ENCODE peak calls at places on chromosomes 4 and X, in eight cellular contexts. One of them, this sample, is unnamed.

GRCh38 chrX:40844476-40844875 is 109.1 kb upstream of the MED14 start:
- DNase-seq in adrenal gland: no peak
- DNase-seq in uterus: no peak
- DNase-seq in H1: no peak
- DNase-seq in A549: no peak
- DNase-seq in K562: no peak
- DNase-seq in GM12891: no peak
- DNase-seq in lower leg skin: no peak
- DNase-seq in this sample: no peak

GRCh38 chrX:105823092-105823454 is 734 bp downstream of the NRK start:
- DNase-seq in adrenal gland: peak
- DNase-seq in K562: no peak
- DNase-seq in lower leg skin: no peak
- DNase-seq in GM12891: no peak
- DNase-seq in H1: no peak
- DNase-seq in uterus: no peak
- DNase-seq in A549: no peak
- DNase-seq in this sample: no peak

GRCh38 chr4:108149588-108150380 is 18.9 kb downstream of the LEF1 start:
- DNase-seq in H1: no peak
- DNase-seq in uterus: no peak
- DNase-seq in A549: no peak
- DNase-seq in GM12891: no peak
- DNase-seq in adrenal gland: no peak
- DNase-seq in lower leg skin: no peak
- DNase-seq in K562: no peak
- DNase-seq in this sample: no peak

GRCh38 chrX:97401586-97402101 is 517.9 kb downstream of the RPA4 start:
- DNase-seq in uterus: no peak
- DNase-seq in GM12891: no peak
- DNase-seq in K562: no peak
- DNase-seq in A549: no peak
- DNase-seq in adrenal gland: no peak
- DNase-seq in lower leg skin: no peak
- DNase-seq in H1: no peak
- DNase-seq in this sample: no peak

GRCh38 chrX:154991476-154991875 is 31.0 kb downstream of the F8 start:
- DNase-seq in lower leg skin: no peak
- DNase-seq in GM12891: no peak
- DNase-seq in adrenal gland: no peak
- DNase-seq in uterus: no peak
- DNase-seq in H1: no peak
- DNase-seq in A549: no peak
- DNase-seq in K562: no peak
- DNase-seq in this sample: no peak

GRCh38 chr4:30443289-30443688 is 276.9 kb upstream of the PCDH7 start:
- DNase-seq in GM12891: no peak
- DNase-seq in K562: no peak
- DNase-seq in lower leg skin: no peak
- DNase-seq in uterus: no peak
- DNase-seq in A549: no peak
- DNase-seq in H1: peak
- DNase-seq in adrenal gland: no peak
- DNase-seq in this sample: no peak

GRCh38 chrX:23694606-23695005 is 27.3 kb downstream of the PRDX4 start:
- DNase-seq in K562: peak
- DNase-seq in adrenal gland: peak
- DNase-seq in A549: peak
- DNase-seq in H1: no peak
- DNase-seq in lower leg skin: peak
- DNase-seq in uterus: peak
- DNase-seq in GM12891: peak
- DNase-seq in this sample: no peak

GRCh38 chrX:55253528-55253927 is 11.2 kb downstream of the PAGE3 start:
- DNase-seq in uterus: no peak
- DNase-seq in K562: no peak
- DNase-seq in adrenal gland: no peak
- DNase-seq in H1: no peak
- DNase-seq in A549: no peak
- DNase-seq in lower leg skin: no peak
- DNase-seq in GM12891: no peak
- DNase-seq in this sample: no peak

GRCh38 chrX:102154900-102155805 is 624 bp downstream of the BEX5 start:
- DNase-seq in A549: no peak
- DNase-seq in K562: no peak
- DNase-seq in H1: no peak
- DNase-seq in uterus: no peak
- DNase-seq in lower leg skin: no peak
- DNase-seq in adrenal gland: no peak
- DNase-seq in GM12891: no peak
- DNase-seq in this sample: no peak

GRCh38 chr4:122832732-122833131 is 6.1 kb downstream of the FGF2 start:
- DNase-seq in GM12891: no peak
- DNase-seq in uterus: no peak
- DNase-seq in A549: no peak
- DNase-seq in lower leg skin: no peak
- DNase-seq in H1: no peak
- DNase-seq in K562: no peak
- DNase-seq in adrenal gland: no peak
- DNase-seq in this sample: no peak

GRCh38 chrX:148380107-148380506 is 120.3 kb upstream of the AFF2 start:
- DNase-seq in GM12891: no peak
- DNase-seq in lower leg skin: no peak
- DNase-seq in H1: no peak
- DNase-seq in uterus: no peak
- DNase-seq in adrenal gland: no peak
- DNase-seq in K562: no peak
- DNase-seq in A549: no peak
- DNase-seq in this sample: no peak

GRCh38 chrX:23773601-23774175 is 9.3 kb upstream of the SAT1 start:
- DNase-seq in lower leg skin: no peak
- DNase-seq in A549: no peak
- DNase-seq in GM12891: no peak
- DNase-seq in adrenal gland: no peak
- DNase-seq in uterus: no peak
- DNase-seq in K562: no peak
- DNase-seq in H1: no peak
- DNase-seq in this sample: no peak

GRCh38 chrX:106220177-106220576 is 52.1 kb downstream of the PWWP3B start:
- DNase-seq in A549: no peak
- DNase-seq in K562: no peak
- DNase-seq in GM12891: no peak
- DNase-seq in uterus: no peak
- DNase-seq in lower leg skin: no peak
- DNase-seq in H1: no peak
- DNase-seq in adrenal gland: no peak
- DNase-seq in this sample: no peak

GRCh38 chr4:121950212-121950679 is 1.6 kb downstream of the TRPC3 start:
- DNase-seq in adrenal gland: peak
- DNase-seq in uterus: peak
- DNase-seq in H1: peak
- DNase-seq in K562: peak
- DNase-seq in A549: peak
- DNase-seq in lower leg skin: peak
- DNase-seq in GM12891: peak
- DNase-seq in this sample: no peak

GRCh38 chr4:106369456-106370060 is 980 bp upstream of the GIMD1 start:
- DNase-seq in uterus: no peak
- DNase-seq in K562: peak
- DNase-seq in lower leg skin: no peak
- DNase-seq in adrenal gland: peak
- DNase-seq in GM12891: peak
- DNase-seq in H1: peak
- DNase-seq in A549: peak
- DNase-seq in this sample: no peak

GRCh38 chrX:1537031-1537715 is at the start of gene P2RY8:
- DNase-seq in adrenal gland: peak
- DNase-seq in GM12891: no peak
- DNase-seq in H1: no peak
- DNase-seq in uterus: peak
- DNase-seq in lower leg skin: peak
- DNase-seq in A549: peak
- DNase-seq in K562: peak
- DNase-seq in this sample: no peak
- TF ChIP-seq POLR2A in adrenal gland: no peak
- TF ChIP-seq POLR2A in GM12891: peak
- TF ChIP-seq POLR2A in H1: no peak
- TF ChIP-seq POLR2A in uterus: no peak
- TF ChIP-seq POLR2A in lower leg skin: no peak
- TF ChIP-seq POLR2A in A549: no peak
- TF ChIP-seq POLR2A in K562: no peak
- TF ChIP-seq POLR2A in this sample: no peak

DNA sequence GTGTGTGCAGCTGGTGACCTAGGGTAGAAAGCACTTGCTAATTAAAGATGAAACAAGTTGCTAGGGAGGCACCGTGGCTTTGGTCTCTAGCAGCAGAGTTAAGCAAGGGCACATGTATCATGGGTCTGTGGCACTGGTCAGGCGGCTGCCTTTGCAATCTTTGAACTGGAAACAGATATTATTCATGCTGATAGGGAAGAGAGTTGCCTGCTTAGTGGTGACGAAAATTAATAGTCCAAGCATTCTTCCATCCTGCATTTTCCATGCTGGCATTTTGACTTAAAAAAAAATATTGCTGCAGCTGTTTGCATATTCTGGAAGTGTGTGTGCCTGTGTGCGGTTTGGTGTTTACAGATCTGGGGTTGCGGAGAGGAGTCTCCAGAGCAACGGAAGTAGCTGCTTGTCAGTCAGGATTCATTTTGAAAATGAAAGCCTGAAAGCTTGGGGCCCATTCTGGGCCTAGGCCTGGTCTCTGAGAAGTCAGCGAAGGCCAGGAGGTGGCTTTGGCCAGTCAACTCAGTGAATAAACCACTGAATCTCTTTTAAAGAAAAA is 2.3 kb upstream of the SOWAHD start:
- DNase-seq in GM12891: peak
- DNase-seq in A549: no peak
- DNase-seq in lower leg skin: no peak
- DNase-seq in adrenal gland: no peak
- DNase-seq in uterus: no peak
- DNase-seq in H1: no peak
- DNase-seq in K562: no peak
- DNase-seq in this sample: no peak
- TF ChIP-seq POLR2A in GM12891: no peak
- TF ChIP-seq POLR2A in A549: no peak
- TF ChIP-seq POLR2A in lower leg skin: no peak
- TF ChIP-seq POLR2A in adrenal gland: no peak
- TF ChIP-seq POLR2A in uterus: no peak
- TF ChIP-seq POLR2A in H1: no peak
- TF ChIP-seq POLR2A in K562: no peak
- TF ChIP-seq POLR2A in this sample: no peak

GRCh38 chr4:48016141-48017107 is at the start of the genes CNGA1 and NIPAL1:
- DNase-seq in lower leg skin: peak
- DNase-seq in K562: peak
- DNase-seq in GM12891: peak
- DNase-seq in A549: peak
- DNase-seq in H1: peak
- DNase-seq in adrenal gland: peak
- DNase-seq in uterus: peak
- DNase-seq in this sample: peak
- TF ChIP-seq POLR2A in lower leg skin: no peak
- TF ChIP-seq POLR2A in K562: no peak
- TF ChIP-seq POLR2A in GM12891: no peak
- TF ChIP-seq POLR2A in A549: no peak
- TF ChIP-seq POLR2A in H1: no peak
- TF ChIP-seq POLR2A in adrenal gland: no peak
- TF ChIP-seq POLR2A in uterus: no peak
- TF ChIP-seq POLR2A in this sample: no peak

GRCh38 chr4:7198440-7199128 is 6.2 kb downstream of the SORCS2 start:
- DNase-seq in GM12891: no peak
- DNase-seq in adrenal gland: no peak
- DNase-seq in uterus: peak
- DNase-seq in H1: no peak
- DNase-seq in lower leg skin: no peak
- DNase-seq in K562: no peak
- DNase-seq in A549: no peak
- DNase-seq in this sample: no peak

GRCh38 chr4:7200801-7201200 is 8.5 kb downstream of the SORCS2 start:
- DNase-seq in uterus: no peak
- DNase-seq in H1: no peak
- DNase-seq in lower leg skin: no peak
- DNase-seq in A549: no peak
- DNase-seq in K562: no peak
- DNase-seq in adrenal gland: peak
- DNase-seq in GM12891: no peak
- DNase-seq in this sample: no peak

GRCh38 chr4:7199771-7200441 is 7.6 kb downstream of the SORCS2 start:
- DNase-seq in GM12891: no peak
- DNase-seq in adrenal gland: no peak
- DNase-seq in H1: no peak
- DNase-seq in uterus: no peak
- DNase-seq in lower leg skin: no peak
- DNase-seq in K562: no peak
- DNase-seq in A549: no peak
- DNase-seq in this sample: no peak

GRCh38 chr4:7197910-7198309 is 5.6 kb downstream of the SORCS2 start:
- DNase-seq in A549: no peak
- DNase-seq in K562: no peak
- DNase-seq in H1: no peak
- DNase-seq in GM12891: no peak
- DNase-seq in adrenal gland: no peak
- DNase-seq in lower leg skin: no peak
- DNase-seq in uterus: peak
- DNase-seq in this sample: no peak

GRCh38 chr4:7199129-7199725 is 6.9 kb downstream of the SORCS2 start:
- DNase-seq in H1: no peak
- DNase-seq in GM12891: no peak
- DNase-seq in K562: no peak
- DNase-seq in A549: no peak
- DNase-seq in lower leg skin: no peak
- DNase-seq in adrenal gland: no peak
- DNase-seq in uterus: peak
- DNase-seq in this sample: no peak
- TF ChIP-seq POLR2A in H1: no peak
- TF ChIP-seq POLR2A in GM12891: no peak
- TF ChIP-seq POLR2A in K562: no peak
- TF ChIP-seq POLR2A in A549: no peak
- TF ChIP-seq POLR2A in lower leg skin: no peak
- TF ChIP-seq POLR2A in adrenal gland: no peak
- TF ChIP-seq POLR2A in uterus: no peak
- TF ChIP-seq POLR2A in this sample: no peak

DNA sequence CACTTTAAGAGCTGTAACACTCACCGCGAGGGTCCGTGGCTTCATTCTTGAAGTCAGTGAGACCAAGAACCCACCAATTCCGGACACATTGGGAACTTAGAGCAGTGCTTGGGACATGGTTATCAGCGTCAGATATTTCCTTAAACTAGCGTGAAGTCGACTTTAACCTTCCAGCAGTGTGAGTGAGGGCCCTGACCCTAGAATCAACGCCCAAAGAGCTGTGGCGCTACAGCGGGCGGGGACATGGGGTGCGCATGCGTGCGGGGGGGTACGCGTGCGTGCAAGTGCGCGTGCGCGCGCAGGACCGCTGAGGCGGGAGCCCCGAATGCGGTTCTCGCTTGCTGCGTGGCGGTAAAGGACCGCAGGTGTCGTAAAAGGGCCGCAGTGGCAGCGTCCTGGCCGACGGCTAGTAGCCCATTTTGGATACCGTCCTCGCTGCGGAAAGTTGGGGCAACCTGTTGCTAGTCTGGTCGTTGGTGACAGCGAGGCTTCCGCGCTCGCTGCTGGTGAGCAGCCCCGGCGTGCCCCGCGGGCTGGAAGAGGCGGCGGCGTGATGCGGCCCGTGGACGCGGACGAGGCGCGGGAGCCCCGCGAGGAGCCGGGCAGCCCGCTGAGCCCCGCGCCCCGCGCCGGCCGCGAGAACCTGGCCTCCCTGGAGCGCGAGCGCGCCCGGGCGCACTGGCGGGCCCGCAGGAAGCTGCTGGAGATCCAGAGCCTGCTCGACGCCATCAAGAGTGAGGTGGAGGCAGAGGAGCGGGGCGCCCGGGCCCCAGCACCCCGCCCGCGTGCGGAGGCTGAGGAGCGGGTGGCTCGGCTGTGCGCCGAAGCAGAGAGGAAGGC is 19.8 kb upstream of the S100P start:
- DNase-seq in adrenal gland: peak
- DNase-seq in GM12891: peak
- DNase-seq in uterus: peak
- DNase-seq in K562: peak
- DNase-seq in H1: peak
- DNase-seq in A549: peak
- DNase-seq in lower leg skin: peak
- DNase-seq in this sample: peak
- TF ChIP-seq POLR2A in adrenal gland: peak
- TF ChIP-seq POLR2A in GM12891: peak
- TF ChIP-seq POLR2A in uterus: peak
- TF ChIP-seq POLR2A in K562: peak
- TF ChIP-seq POLR2A in H1: no peak
- TF ChIP-seq POLR2A in A549: peak
- TF ChIP-seq POLR2A in lower leg skin: peak
- TF ChIP-seq POLR2A in this sample: peak